ENCODE peak calls at places on chromosomes 4 and X, in four cellular contexts. One of them, this sample, is unnamed.

GRCh38 chr4:183876268-183876934 is 28.7 kb upstream of the STOX2 start:
- DNase-seq in H1: no peak
- DNase-seq in stomach: peak
- DNase-seq in A549: no peak
- DNase-seq in this sample: peak

GRCh38 chrX:103607385-103608304 is at the start of gene TCEAL3:
- DNase-seq in A549: peak
- DNase-seq in stomach: peak
- DNase-seq in H1: no peak
- DNase-seq in this sample: peak

GRCh38 chrX:112846787-112847186 is 6.2 kb upstream of the AMOT start:
- DNase-seq in stomach: no peak
- DNase-seq in H1: no peak
- DNase-seq in A549: no peak
- DNase-seq in this sample: no peak

GRCh38 chrX:47991263-47992092 is 12.3 kb downstream of the ZNF182 start:
- DNase-seq in A549: no peak
- DNase-seq in H1: no peak
- DNase-seq in stomach: no peak
- DNase-seq in this sample: no peak

GRCh38 chr4:123616970-123617392 is 220.4 kb downstream of the SPRY1 start:
- DNase-seq in A549: no peak
- DNase-seq in H1: no peak
- DNase-seq in stomach: peak
- DNase-seq in this sample: no peak

GRCh38 chrX:132426695-132427281 is 62.0 kb downstream of the MBNL3 start:
- DNase-seq in H1: no peak
- DNase-seq in stomach: no peak
- DNase-seq in A549: no peak
- DNase-seq in this sample: no peak

GRCh38 chrX:3811331-3812311 is 98.2 kb upstream of the PRKX start:
- DNase-seq in A549: peak
- DNase-seq in H1: no peak
- DNase-seq in stomach: peak
- DNase-seq in this sample: no peak

GRCh38 chrX:151424505-151424904 is 27.5 kb downstream of the VMA21 start:
- DNase-seq in stomach: no peak
- DNase-seq in A549: no peak
- DNase-seq in H1: no peak
- DNase-seq in this sample: no peak

GRCh38 chr4:80560337-80560736 is 224.8 kb downstream of the CFAP299 start:
- DNase-seq in A549: no peak
- DNase-seq in stomach: no peak
- DNase-seq in H1: no peak
- DNase-seq in this sample: no peak

GRCh38 chr4:40750461-40751258 is 905 bp downstream of the NSUN7 start:
- DNase-seq in stomach: no peak
- DNase-seq in H1: peak
- DNase-seq in A549: no peak
- DNase-seq in this sample: no peak

GRCh38 chr4:38531126-38531737 is 132.8 kb upstream of the KLF3 start:
- DNase-seq in A549: no peak
- DNase-seq in H1: no peak
- DNase-seq in stomach: no peak
- DNase-seq in this sample: no peak

GRCh38 chr4:52890401-52890791 is 28.3 kb downstream of the RASL11B start:
- DNase-seq in A549: no peak
- DNase-seq in H1: no peak
- DNase-seq in stomach: no peak
- DNase-seq in this sample: no peak
- H3K27ac ChIP-seq in A549: no peak
- H3K27ac ChIP-seq in H1: no peak
- H3K27ac ChIP-seq in stomach: no peak
- H3K27ac ChIP-seq in this sample: no peak

GRCh38 chr4:161653697-161654096 is 510.1 kb downstream of the FSTL5 start:
- DNase-seq in H1: no peak
- DNase-seq in stomach: no peak
- DNase-seq in A549: no peak
- DNase-seq in this sample: no peak

GRCh38 chr4:161655148-161655547 is 508.7 kb downstream of the FSTL5 start:
- DNase-seq in A549: no peak
- DNase-seq in stomach: no peak
- DNase-seq in H1: no peak
- DNase-seq in this sample: no peak

GRCh38 chr4:161658658-161659057 is 505.1 kb downstream of the FSTL5 start:
- DNase-seq in H1: no peak
- DNase-seq in A549: no peak
- DNase-seq in stomach: no peak
- DNase-seq in this sample: no peak

GRCh38 chr4:161650812-161651211 is 513.0 kb downstream of the FSTL5 start:
- DNase-seq in stomach: no peak
- DNase-seq in A549: no peak
- DNase-seq in H1: no peak
- DNase-seq in this sample: no peak

DNA sequence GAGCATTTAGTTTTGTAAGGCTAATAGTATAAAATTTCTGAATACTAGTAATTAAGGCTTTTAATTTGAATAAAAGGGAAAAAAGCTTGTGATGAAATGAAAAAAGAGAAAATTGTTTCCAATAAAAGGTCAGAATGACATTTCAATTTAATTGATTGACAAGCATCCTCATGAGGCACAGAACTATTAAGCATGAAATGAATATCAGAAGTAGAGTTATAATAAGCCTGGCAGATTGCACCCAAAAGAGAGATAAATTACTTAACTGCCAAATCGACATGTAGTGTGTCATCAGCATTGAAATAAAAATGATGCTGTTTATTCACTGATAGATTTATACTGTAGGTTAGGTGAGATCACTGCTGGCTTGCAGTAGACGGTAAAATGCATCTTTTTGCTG is 507.3 kb downstream of the FSTL5 start:
- DNase-seq in A549: no peak
- DNase-seq in H1: no peak
- DNase-seq in stomach: no peak
- DNase-seq in this sample: no peak
- TF ChIP-seq EP300 in A549: no peak
- TF ChIP-seq EP300 in H1: no peak
- TF ChIP-seq EP300 in stomach: no peak
- TF ChIP-seq EP300 in this sample: no peak

DNA sequence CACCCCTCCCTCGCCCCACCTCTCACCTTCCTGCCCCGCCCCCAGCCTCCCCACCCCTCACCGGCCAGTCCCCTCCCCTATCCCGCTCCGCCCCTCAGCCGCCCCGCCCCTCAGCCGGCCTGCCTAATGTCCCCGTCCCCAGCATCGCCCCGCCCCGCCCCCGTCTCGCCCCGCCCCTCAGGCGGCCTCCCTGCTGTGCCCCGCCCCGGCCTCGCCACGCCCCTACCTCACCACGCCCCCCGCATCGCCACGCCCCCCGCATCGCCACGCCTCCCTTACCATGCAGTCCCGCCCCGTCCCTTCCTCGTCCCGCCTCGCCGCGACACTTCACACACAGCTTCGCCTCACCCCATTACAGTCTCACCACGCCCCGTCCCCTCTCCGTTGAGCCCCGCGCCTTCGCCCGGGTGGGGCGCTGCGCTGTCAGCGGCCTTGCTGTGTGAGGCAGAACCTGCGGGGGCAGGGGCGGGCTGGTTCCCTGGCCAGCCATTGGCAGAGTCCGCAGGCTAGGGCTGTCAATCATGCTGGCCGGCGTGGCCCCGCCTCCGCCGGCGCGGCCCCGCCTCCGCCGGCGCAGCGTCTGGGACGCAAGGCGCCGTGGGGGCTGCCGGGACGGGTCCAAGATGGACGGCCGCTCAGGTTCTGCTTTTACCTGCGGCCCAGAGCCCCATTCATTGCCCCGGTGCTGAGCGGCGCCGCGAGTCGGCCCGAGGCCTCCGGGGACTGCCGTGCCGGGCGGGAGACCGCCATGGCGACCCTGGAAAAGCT is at the start of the genes HTT and HTT-AS:
- DNase-seq in A549: peak
- DNase-seq in stomach: peak
- DNase-seq in H1: peak
- DNase-seq in this sample: peak
- TF ChIP-seq POLR2A in A549: peak
- TF ChIP-seq POLR2A in stomach: peak
- TF ChIP-seq POLR2A in H1: peak
- TF ChIP-seq POLR2A in this sample: no peak

DNA sequence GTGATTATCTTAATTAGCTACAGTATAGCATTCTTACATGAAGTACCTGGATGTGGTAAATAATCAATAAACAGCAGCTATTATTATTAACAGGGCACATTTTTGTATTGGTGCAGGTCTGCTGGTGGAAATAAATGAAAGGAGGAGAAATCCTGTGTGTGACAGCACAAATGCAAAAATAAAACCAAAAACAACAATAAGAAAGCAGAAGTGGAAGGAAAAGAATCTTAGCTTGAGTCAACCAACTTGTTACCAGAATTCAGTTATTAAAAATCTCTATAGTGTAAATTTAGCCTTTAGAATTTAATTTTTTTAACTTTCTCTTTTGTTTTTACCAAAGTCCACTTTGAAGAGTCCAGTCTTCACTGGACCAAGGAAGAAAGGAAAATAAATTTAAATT is 63.1 kb upstream of the LSM6 start:
- DNase-seq in H1: no peak
- DNase-seq in stomach: no peak
- DNase-seq in A549: no peak
- DNase-seq in this sample: no peak
- H3K27ac ChIP-seq in H1: no peak
- H3K27ac ChIP-seq in stomach: no peak
- H3K27ac ChIP-seq in A549: no peak
- H3K27ac ChIP-seq in this sample: no peak

GRCh38 chrX:107716816-107717700 is 58.5 kb downstream of the TSC22D3 start:
- DNase-seq in A549: peak
- DNase-seq in H1: no peak
- DNase-seq in stomach: peak
- DNase-seq in this sample: peak
- TF ChIP-seq EP300 in A549: no peak
- TF ChIP-seq EP300 in H1: no peak
- TF ChIP-seq EP300 in stomach: peak
- TF ChIP-seq EP300 in this sample: peak

GRCh38 chrX:120603707-120604358 is at the start of gene MCTS1:
- DNase-seq in A549: peak
- DNase-seq in H1: peak
- DNase-seq in stomach: peak
- DNase-seq in this sample: peak
- TF ChIP-seq POLR2A in A549: peak
- TF ChIP-seq POLR2A in H1: peak
- TF ChIP-seq POLR2A in stomach: no peak
- TF ChIP-seq POLR2A in this sample: no peak

GRCh38 chr4:33323393-33323792 is 2603.2 kb downstream of the PCDH7 start:
- DNase-seq in A549: no peak
- DNase-seq in stomach: no peak
- DNase-seq in H1: no peak
- DNase-seq in this sample: no peak
- H3K27ac ChIP-seq in A549: no peak
- H3K27ac ChIP-seq in stomach: no peak
- H3K27ac ChIP-seq in H1: no peak
- H3K27ac ChIP-seq in this sample: no peak

DNA sequence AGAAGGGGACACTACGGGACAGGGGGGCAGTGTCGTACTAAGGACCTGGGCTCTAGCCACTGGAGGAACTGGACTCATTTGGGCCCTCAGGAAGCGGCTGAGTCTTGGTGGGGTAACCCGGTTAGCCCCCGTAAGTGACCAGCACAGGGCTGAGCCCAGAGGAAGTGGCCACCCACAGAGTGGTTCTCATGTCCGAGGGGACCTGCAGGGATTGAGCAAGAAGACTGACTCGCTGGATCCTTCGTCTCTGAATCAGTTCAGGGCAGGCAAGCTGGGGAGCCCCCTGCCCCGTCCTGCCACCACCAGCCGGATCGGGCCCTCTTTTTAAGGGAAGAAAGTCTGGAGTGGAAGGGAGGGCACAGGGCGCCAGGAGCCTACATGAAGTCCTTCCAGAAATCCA is 719 bp upstream of the BGN start:
- DNase-seq in H1: no peak
- DNase-seq in stomach: no peak
- DNase-seq in A549: no peak
- DNase-seq in this sample: no peak
- TF ChIP-seq EP300 in H1: no peak
- TF ChIP-seq EP300 in stomach: no peak
- TF ChIP-seq EP300 in A549: no peak
- TF ChIP-seq EP300 in this sample: no peak

DNA sequence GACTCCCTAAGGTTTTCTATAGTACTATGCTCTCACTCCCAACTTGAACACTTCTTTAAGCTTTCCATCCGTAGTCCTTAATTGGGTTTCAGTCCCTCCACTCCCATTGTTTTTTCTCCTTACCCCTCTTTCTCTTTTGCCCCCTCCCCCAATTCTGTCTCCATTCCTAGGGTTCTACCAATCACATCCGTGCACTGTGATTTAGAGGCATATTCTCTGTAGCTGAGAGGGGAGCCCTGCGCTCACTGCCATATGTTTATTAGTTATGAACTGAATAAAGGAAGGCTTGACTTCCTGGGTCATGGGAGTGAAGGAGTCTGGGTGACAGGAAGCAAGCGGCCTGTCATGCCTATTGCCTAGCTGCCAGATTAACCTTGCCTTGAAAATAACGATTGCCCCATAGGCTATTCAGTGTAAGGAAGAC is 470 bp downstream of the MCTS1 start:
- DNase-seq in stomach: no peak
- DNase-seq in A549: peak
- DNase-seq in H1: no peak
- DNase-seq in this sample: no peak
- TF ChIP-seq POLR2A in stomach: no peak
- TF ChIP-seq POLR2A in A549: no peak
- TF ChIP-seq POLR2A in H1: no peak
- TF ChIP-seq POLR2A in this sample: no peak

DNA sequence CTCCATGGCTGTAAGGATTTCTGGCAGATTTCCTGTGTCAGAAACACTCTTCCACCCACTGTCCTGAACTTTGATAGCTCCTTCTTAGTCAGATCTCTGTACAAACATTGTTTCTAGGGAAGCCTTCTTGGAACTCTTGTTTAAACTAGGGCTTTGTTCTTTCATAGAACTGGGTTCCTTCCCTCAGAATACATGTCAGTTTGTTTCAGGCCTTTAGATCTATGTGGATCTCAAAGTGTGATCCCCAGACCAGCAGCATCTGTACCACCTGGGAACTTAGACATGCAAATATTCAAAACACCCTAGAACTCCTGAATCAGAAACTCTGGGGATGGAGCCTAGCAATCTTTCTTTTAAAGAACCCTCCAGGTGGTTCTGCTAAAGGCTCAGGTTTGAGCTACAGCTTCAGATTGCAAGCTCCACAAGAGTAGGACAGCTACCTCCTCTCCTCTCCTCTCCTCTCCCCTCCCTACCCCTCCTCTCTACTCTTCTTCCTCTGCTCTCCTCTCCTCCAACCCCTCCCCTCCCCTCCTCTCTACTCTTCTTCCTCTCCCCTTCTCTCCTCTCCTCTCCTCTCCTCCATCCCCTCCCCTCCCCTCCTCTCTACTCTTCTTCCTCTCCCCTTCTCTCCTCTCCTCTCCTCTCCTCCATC is 12.7 kb downstream of the RASSF6 start:
- DNase-seq in A549: no peak
- DNase-seq in H1: no peak
- DNase-seq in stomach: no peak
- DNase-seq in this sample: no peak
- H3K27ac ChIP-seq in A549: peak
- H3K27ac ChIP-seq in H1: no peak
- H3K27ac ChIP-seq in stomach: peak
- H3K27ac ChIP-seq in this sample: peak

This sample was measured in suprapubic skin.